ENCODE peak calls at places on chromosomes 13 and 19, in five cellular contexts. One of them, this sample, is unnamed.

GRCh38 chr19:41541990-41542584 is 33.9 kb upstream of the CEACAM21 start:
- DNase-seq in stimulated activated CD8-positive, alpha-beta memory T cell treated with anti-CD3 and anti-CD28 coated beads, Interleukin-4, amount 100 ng/mL, for 4 hours: peak
- DNase-seq in dermis blood vessel endothelial cell: peak
- DNase-seq in fibroblast of mammary gland: peak
- DNase-seq in memory B cell: peak
- DNase-seq in this sample: peak

GRCh38 chr19:2659856-2660432 is 42.5 kb downstream of the GNG7 start:
- DNase-seq in memory B cell: no peak
- DNase-seq in dermis blood vessel endothelial cell: no peak
- DNase-seq in fibroblast of mammary gland: no peak
- DNase-seq in stimulated activated CD8-positive, alpha-beta memory T cell treated with anti-CD3 and anti-CD28 coated beads, Interleukin-4, amount 100 ng/mL, for 4 hours: no peak
- DNase-seq in this sample: no peak

GRCh38 chr13:43475135-43475534 is 311.6 kb downstream of the ENOX1 start:
- DNase-seq in fibroblast of mammary gland: no peak
- DNase-seq in dermis blood vessel endothelial cell: no peak
- DNase-seq in memory B cell: no peak
- DNase-seq in stimulated activated CD8-positive, alpha-beta memory T cell treated with anti-CD3 and anti-CD28 coated beads, Interleukin-4, amount 100 ng/mL, for 4 hours: no peak
- DNase-seq in this sample: no peak

GRCh38 chr13:51370116-51370515 is 30.6 kb downstream of the SERPINE3 start:
- DNase-seq in stimulated activated CD8-positive, alpha-beta memory T cell treated with anti-CD3 and anti-CD28 coated beads, Interleukin-4, amount 100 ng/mL, for 4 hours: no peak
- DNase-seq in fibroblast of mammary gland: peak
- DNase-seq in memory B cell: no peak
- DNase-seq in dermis blood vessel endothelial cell: no peak
- DNase-seq in this sample: no peak

GRCh38 chr19:6464070-6464873 is at the start of gene CRB3:
- DNase-seq in fibroblast of mammary gland: no peak
- DNase-seq in memory B cell: peak
- DNase-seq in stimulated activated CD8-positive, alpha-beta memory T cell treated with anti-CD3 and anti-CD28 coated beads, Interleukin-4, amount 100 ng/mL, for 4 hours: no peak
- DNase-seq in dermis blood vessel endothelial cell: no peak
- DNase-seq in this sample: peak

GRCh38 chr13:36883829-36884228 is 36.2 kb downstream of the SMAD9 start:
- DNase-seq in stimulated activated CD8-positive, alpha-beta memory T cell treated with anti-CD3 and anti-CD28 coated beads, Interleukin-4, amount 100 ng/mL, for 4 hours: no peak
- DNase-seq in dermis blood vessel endothelial cell: no peak
- DNase-seq in fibroblast of mammary gland: no peak
- DNase-seq in memory B cell: no peak
- DNase-seq in this sample: no peak

GRCh38 chr19:47049307-47049700 is 880 bp upstream of the TMEM160 start:
- DNase-seq in dermis blood vessel endothelial cell: peak
- DNase-seq in stimulated activated CD8-positive, alpha-beta memory T cell treated with anti-CD3 and anti-CD28 coated beads, Interleukin-4, amount 100 ng/mL, for 4 hours: no peak
- DNase-seq in fibroblast of mammary gland: peak
- DNase-seq in memory B cell: no peak
- DNase-seq in this sample: no peak

GRCh38 chr13:50451609-50452008 is 391.9 kb downstream of the DLEU7 start:
- DNase-seq in fibroblast of mammary gland: no peak
- DNase-seq in memory B cell: no peak
- DNase-seq in dermis blood vessel endothelial cell: no peak
- DNase-seq in stimulated activated CD8-positive, alpha-beta memory T cell treated with anti-CD3 and anti-CD28 coated beads, Interleukin-4, amount 100 ng/mL, for 4 hours: no peak
- DNase-seq in this sample: no peak

GRCh38 chr13:38635030-38635429 is 51.8 kb upstream of the FREM2 start:
- DNase-seq in dermis blood vessel endothelial cell: no peak
- DNase-seq in fibroblast of mammary gland: no peak
- DNase-seq in memory B cell: no peak
- DNase-seq in stimulated activated CD8-positive, alpha-beta memory T cell treated with anti-CD3 and anti-CD28 coated beads, Interleukin-4, amount 100 ng/mL, for 4 hours: no peak
- DNase-seq in this sample: no peak

GRCh38 chr19:10431943-10432735 is 11.8 kb downstream of the PDE4A start:
- DNase-seq in dermis blood vessel endothelial cell: peak
- DNase-seq in memory B cell: peak
- DNase-seq in fibroblast of mammary gland: no peak
- DNase-seq in stimulated activated CD8-positive, alpha-beta memory T cell treated with anti-CD3 and anti-CD28 coated beads, Interleukin-4, amount 100 ng/mL, for 4 hours: no peak
- DNase-seq in this sample: no peak

GRCh38 chr19:46654621-46655152 is 6.3 kb downstream of the DACT3 start:
- DNase-seq in memory B cell: no peak
- DNase-seq in stimulated activated CD8-positive, alpha-beta memory T cell treated with anti-CD3 and anti-CD28 coated beads, Interleukin-4, amount 100 ng/mL, for 4 hours: no peak
- DNase-seq in dermis blood vessel endothelial cell: no peak
- DNase-seq in fibroblast of mammary gland: no peak
- DNase-seq in this sample: no peak

GRCh38 chr13:77516342-77516789 is 19.1 kb upstream of the SCEL start:
- DNase-seq in dermis blood vessel endothelial cell: peak
- DNase-seq in memory B cell: no peak
- DNase-seq in fibroblast of mammary gland: peak
- DNase-seq in stimulated activated CD8-positive, alpha-beta memory T cell treated with anti-CD3 and anti-CD28 coated beads, Interleukin-4, amount 100 ng/mL, for 4 hours: no peak
- DNase-seq in this sample: no peak

GRCh38 chr19:5126498-5127223 is 157.7 kb downstream of the KDM4B start:
- DNase-seq in dermis blood vessel endothelial cell: no peak
- DNase-seq in fibroblast of mammary gland: no peak
- DNase-seq in memory B cell: peak
- DNase-seq in stimulated activated CD8-positive, alpha-beta memory T cell treated with anti-CD3 and anti-CD28 coated beads, Interleukin-4, amount 100 ng/mL, for 4 hours: no peak
- DNase-seq in this sample: no peak

GRCh38 chr19:5926641-5927438 is 12.8 kb downstream of the CAPS start:
- DNase-seq in memory B cell: no peak
- DNase-seq in fibroblast of mammary gland: peak
- DNase-seq in dermis blood vessel endothelial cell: no peak
- DNase-seq in stimulated activated CD8-positive, alpha-beta memory T cell treated with anti-CD3 and anti-CD28 coated beads, Interleukin-4, amount 100 ng/mL, for 4 hours: no peak
- DNase-seq in this sample: no peak

GRCh38 chr13:114068723-114069322 is 63.6 kb downstream of the RASA3 start:
- DNase-seq in memory B cell: no peak
- DNase-seq in fibroblast of mammary gland: peak
- DNase-seq in dermis blood vessel endothelial cell: peak
- DNase-seq in stimulated activated CD8-positive, alpha-beta memory T cell treated with anti-CD3 and anti-CD28 coated beads, Interleukin-4, amount 100 ng/mL, for 4 hours: no peak
- DNase-seq in this sample: no peak

GRCh38 chr19:18593367-18594095 is 4.9 kb downstream of the REX1BD start:
- DNase-seq in memory B cell: no peak
- DNase-seq in fibroblast of mammary gland: no peak
- DNase-seq in dermis blood vessel endothelial cell: no peak
- DNase-seq in stimulated activated CD8-positive, alpha-beta memory T cell treated with anti-CD3 and anti-CD28 coated beads, Interleukin-4, amount 100 ng/mL, for 4 hours: no peak
- DNase-seq in this sample: no peak

GRCh38 chr19:10565028-10565566 is 713 bp downstream of the KRI1 start:
- DNase-seq in fibroblast of mammary gland: peak
- DNase-seq in memory B cell: peak
- DNase-seq in dermis blood vessel endothelial cell: peak
- DNase-seq in stimulated activated CD8-positive, alpha-beta memory T cell treated with anti-CD3 and anti-CD28 coated beads, Interleukin-4, amount 100 ng/mL, for 4 hours: no peak
- DNase-seq in this sample: no peak

GRCh38 chr13:80249906-80250513 is 90.9 kb downstream of the SPRY2 start:
- DNase-seq in stimulated activated CD8-positive, alpha-beta memory T cell treated with anti-CD3 and anti-CD28 coated beads, Interleukin-4, amount 100 ng/mL, for 4 hours: no peak
- DNase-seq in dermis blood vessel endothelial cell: no peak
- DNase-seq in fibroblast of mammary gland: peak
- DNase-seq in memory B cell: no peak
- DNase-seq in this sample: no peak

GRCh38 chr19:2867025-2867991 is at the start of gene ZNF556:
- DNase-seq in memory B cell: no peak
- DNase-seq in fibroblast of mammary gland: peak
- DNase-seq in dermis blood vessel endothelial cell: no peak
- DNase-seq in stimulated activated CD8-positive, alpha-beta memory T cell treated with anti-CD3 and anti-CD28 coated beads, Interleukin-4, amount 100 ng/mL, for 4 hours: no peak
- DNase-seq in this sample: no peak

GRCh38 chr19:7578127-7578526 is 17.5 kb upstream of the CAMSAP3 start:
- DNase-seq in fibroblast of mammary gland: no peak
- DNase-seq in stimulated activated CD8-positive, alpha-beta memory T cell treated with anti-CD3 and anti-CD28 coated beads, Interleukin-4, amount 100 ng/mL, for 4 hours: no peak
- DNase-seq in dermis blood vessel endothelial cell: no peak
- DNase-seq in memory B cell: no peak
- DNase-seq in this sample: no peak

GRCh38 chr13:79450110-79450509 is 30.8 kb upstream of the NDFIP2 start:
- DNase-seq in fibroblast of mammary gland: no peak
- DNase-seq in stimulated activated CD8-positive, alpha-beta memory T cell treated with anti-CD3 and anti-CD28 coated beads, Interleukin-4, amount 100 ng/mL, for 4 hours: no peak
- DNase-seq in memory B cell: no peak
- DNase-seq in dermis blood vessel endothelial cell: no peak
- DNase-seq in this sample: no peak

GRCh38 chr13:58906329-58907007 is 1257.3 kb downstream of the DIAPH3 start:
- DNase-seq in fibroblast of mammary gland: no peak
- DNase-seq in stimulated activated CD8-positive, alpha-beta memory T cell treated with anti-CD3 and anti-CD28 coated beads, Interleukin-4, amount 100 ng/mL, for 4 hours: no peak
- DNase-seq in dermis blood vessel endothelial cell: no peak
- DNase-seq in memory B cell: no peak
- DNase-seq in this sample: no peak

GRCh38 chr19:27901078-27901477 is 1311.9 kb downstream of the UQCRFS1 start:
- DNase-seq in memory B cell: no peak
- DNase-seq in fibroblast of mammary gland: no peak
- DNase-seq in stimulated activated CD8-positive, alpha-beta memory T cell treated with anti-CD3 and anti-CD28 coated beads, Interleukin-4, amount 100 ng/mL, for 4 hours: no peak
- DNase-seq in dermis blood vessel endothelial cell: no peak
- DNase-seq in this sample: no peak

GRCh38 chr13:50526771-50527567 is 316.5 kb downstream of the DLEU7 start:
- DNase-seq in fibroblast of mammary gland: no peak
- DNase-seq in stimulated activated CD8-positive, alpha-beta memory T cell treated with anti-CD3 and anti-CD28 coated beads, Interleukin-4, amount 100 ng/mL, for 4 hours: no peak
- DNase-seq in memory B cell: no peak
- DNase-seq in dermis blood vessel endothelial cell: no peak
- DNase-seq in this sample: no peak

This sample was measured in NCI-H774.